ENCODE peak calls at places on chromosome 2, in ten cellular contexts. W is activated T-cell treated with anti-CD3 and anti-CD28 coated beads, Interleukin-2, amount 50 U/mL, for 1 hour; H is skeletal muscle cell; N is left cardiac atrium; R is activated CD4-positive, alpha-beta T cell treated with anti-CD3 and anti-CD28 coated beads, Interleukin-2, amount 10 ng/mL, durations not matched to agents 7 days and 5 days; P is dermis microvascular lymphatic vessel endothelial cell; V is activated CD8-positive, alpha-beta memory T cell treated with anti-CD3 and anti-CD28 coated beads for 1 hour; S is AG08396; K is thoracic aorta; J is stimulated activated CD8-positive, alpha-beta memory T cell treated with anti-CD3 and anti-CD28 coated beads, Interleukin-4, amount 100 ng/mL, for 24 hours. O is an unnamed sample.

GRCh38 chr2:29844713-29845320 is 76.6 kb downstream of the ALK start:
- DNase-seq in W (no peak), H (no peak), N (no peak), R (no peak), P (no peak), V (no peak), S (no peak), K (no peak), J (no peak), O (no peak)

GRCh38 chr2:235675678-235676535 is 182.1 kb downstream of the AGAP1 start:
- DNase-seq in W (no peak), H (no peak), N (no peak), R (no peak), P (no peak), V (no peak), S (peak), K (no peak), J (no peak), O (no peak)

GRCh38 chr2:162244559-162245031 is 1.4 kb upstream of the FAP start:
- DNase-seq in W (no peak), H (peak), N (peak), R (no peak), P (no peak), V (no peak), S (peak), K (no peak), J (no peak), O (no peak)

GRCh38 chr2:216478151-216478550 is 20.5 kb upstream of the RPL37A start:
- DNase-seq in W (no peak), H (peak), N (no peak), R (no peak), P (peak), V (no peak), S (peak), K (no peak), J (no peak), O (no peak)

GRCh38 chr2:41836944-41837343 is 210.9 kb upstream of the PKDCC start:
- DNase-seq in W (no peak), H (no peak), N (no peak), R (peak), P (no peak), V (no peak), S (peak), K (no peak), J (no peak), O (peak)

GRCh38 chr2:133755515-133756311 is 187.4 kb upstream of the NCKAP5 start:
- DNase-seq in W (no peak), H (peak), N (no peak), R (no peak), P (no peak), V (no peak), S (peak), K (no peak), J (no peak), O (no peak)

GRCh38 chr2:222057249-222058073 is 241.3 kb downstream of the PAX3 start:
- DNase-seq in W (no peak), H (no peak), N (no peak), R (no peak), P (no peak), V (no peak), S (peak), K (no peak), J (no peak), O (peak)

GRCh38 chr2:238462782-238463396 is 36.2 kb downstream of the ASB1 start:
- DNase-seq in W (no peak), H (no peak), N (no peak), R (peak), P (peak), V (no peak), S (peak), K (no peak), J (no peak), O (peak)

GRCh38 chr2:82993631-82994030 is 1465.4 kb downstream of the SUCLG1 start:
- DNase-seq in W (no peak), H (no peak), N (no peak), R (no peak), P (no peak), V (no peak), S (no peak), K (no peak), J (no peak), O (no peak)

GRCh38 chr2:109437325-109438090 is 176.3 kb downstream of the SEPTIN10 start:
- DNase-seq in W (no peak), H (no peak), N (no peak), R (no peak), P (no peak), V (no peak), S (no peak), K (no peak), J (no peak), O (no peak)

GRCh38 chr2:170696006-170696405 is 19.1 kb upstream of the SP5 start:
- DNase-seq in W (no peak), H (peak), N (no peak), R (no peak), P (no peak), V (no peak), S (no peak), K (no peak), J (no peak), O (no peak)

O was measured in MM.1S.